ENCODE peak calls at places on chromosomes 1 and 21, in four cellular contexts. H is smooth muscle cell of the brain vasculature, S is pons, D is GM23338. J is an unnamed sample.

GRCh38 chr1:63663301-63663700 is 70.1 kb downstream of the PGM1 start:
- DNase-seq in S (no peak), H (no peak), D (no peak), J (no peak)

GRCh38 chr1:14263207-14263606 is 335.3 kb upstream of the KAZN start:
- DNase-seq in S (no peak), H (no peak), D (no peak), J (no peak)

GRCh38 chr1:173601588-173601987 is 1.3 kb downstream of the SLC9C2 start:
- DNase-seq in S (no peak), H (no peak), D (no peak), J (no peak)

GRCh38 chr1:218368686-218369085 is 23.6 kb downstream of the TGFB2 start:
- DNase-seq in H (no peak), D (no peak), S (no peak), J (no peak)

GRCh38 chr1:180981596-180982387 is 40.9 kb downstream of the STX6 start:
- DNase-seq in H (peak), D (peak), S (peak), J (no peak)

GRCh38 chr1:15680131-15680530 is 4.0 kb upstream of the PLEKHM2 start:
- DNase-seq in H (no peak), S (no peak), D (no peak), J (peak)

GRCh38 chr21:26736449-26736848 is 108.8 kb downstream of the ADAMTS1 start:
- DNase-seq in H (no peak), D (no peak), S (peak), J (no peak)

GRCh38 chr21:44884059-44884458 is 10.6 kb upstream of the PTTG1IP start:
- DNase-seq in H (no peak), D (no peak), S (no peak), J (no peak)

GRCh38 chr1:200179126-200179780 is 151.7 kb downstream of the NR5A2 start:
- DNase-seq in H (no peak), D (no peak), S (no peak), J (no peak)

GRCh38 chr1:31216016-31216415 is 23.7 kb downstream of the NKAIN1 start:
- DNase-seq in H (no peak), D (peak), S (no peak), J (no peak)

GRCh38 chr1:162019006-162019405 is 4.7 kb downstream of the OLFML2B start:
- DNase-seq in S (no peak), D (no peak), H (no peak), J (no peak)

GRCh38 chr1:90476994-90477393 is 240.1 kb downstream of the BARHL2 start:
- DNase-seq in D (no peak), H (no peak), S (no peak), J (no peak)

J was measured in gastrocnemius medialis.